ENCODE peak calls at places on chromosomes 1 and 21, in eight cellular contexts. N is non-pigmented ciliary epithelial cell; V is germinal center; M is NCI-H1105 treated with DMSO at 0.1 percent for 48 hours; U is activated CD4-positive, alpha-beta T cell treated with anti-CD3 and anti-CD28 coated beads for 24 hours; S is NCI-H345; X is NCI-H2171; A is stimulated activated CD8-positive, alpha-beta memory T cell treated with anti-CD3 and anti-CD28 coated beads, Interleukin-7, amount 100 ng/mL, for 1 hour. B is an unnamed sample.

GRCh38 chr21:45455321-45456013 is 50.5 kb downstream of the COL18A1 start:
- DNase-seq in U (no peak), M (peak; percentile 39), N (no peak), X (no peak), A (no peak), V (no peak), S (peak; percentile 25), B (no peak)

GRCh38 chr1:232166942-232167341 is 463.0 kb downstream of the SIPA1L2 start:
- DNase-seq in S (peak; percentile 8), U (no peak), A (no peak), X (no peak), V (no peak), N (no peak), M (no peak), B (no peak)

GRCh38 chr1:246836169-246836568 is 95.6 kb downstream of the AHCTF1 start:
- DNase-seq in X (peak; percentile 6), M (peak; percentile 3), N (no peak), V (no peak), S (no peak), A (no peak), U (no peak), B (no peak)

GRCh38 chr1:236140705-236141446 is 1.5 kb upstream of the GPR137B start:
- DNase-seq in U (no peak), V (no peak), S (no peak), X (no peak), A (no peak), N (no peak), M (peak; percentile 3), B (no peak)

GRCh38 chr1:8815582-8816285 is 1.7 kb downstream of the RERE start:
- DNase-seq in U (no peak), M (peak; percentile 48), X (no peak), N (no peak), S (no peak), A (no peak), V (no peak), B (peak; percentile 63)

GRCh38 chr21:35423694-35424093 is 374.6 kb upstream of the RUNX1 start:
- DNase-seq in V (no peak), U (no peak), A (no peak), S (no peak), X (no peak), M (no peak), N (no peak), B (no peak)

GRCh38 chr1:179744401-179745130 is 1.5 kb downstream of the FAM163A start:
- DNase-seq in U (no peak), A (no peak), M (no peak), X (no peak), V (no peak), N (no peak), S (no peak), B (no peak)

GRCh38 chr1:14626869-14627607 is 28.6 kb downstream of the KAZN start:
- DNase-seq in X (no peak), V (no peak), A (no peak), M (no peak), U (no peak), S (no peak), N (no peak), B (peak; percentile 92)

GRCh38 chr1:109613396-109614147 is 5.8 kb downstream of the GNAT2 start:
- DNase-seq in U (no peak), S (no peak), N (peak; percentile 34), X (no peak), A (no peak), V (no peak), M (no peak), B (no peak)

GRCh38 chr1:148263128-148263905 is 111.2 kb upstream of the NBPF11 start:
- DNase-seq in V (peak; percentile 66), A (peak; percentile 22), M (peak; percentile 77), S (peak; percentile 91), U (peak; percentile 53), N (peak; percentile 46), X (no peak), B (peak; percentile 90)

GRCh38 chr1:234920136-234920842 is 208.3 kb downstream of the TOMM20 start:
- DNase-seq in N (no peak), U (no peak), S (no peak), X (no peak), M (no peak), A (no peak), V (no peak), B (no peak)

GRCh38 chr1:243503155-243503554 is 247.3 kb downstream of the SDCCAG8 start:
- DNase-seq in S (no peak), M (no peak), A (no peak), U (no peak), V (no peak), N (no peak), X (no peak), B (no peak)

GRCh38 chr1:150142083-150142482 is 7.6 kb upstream of the PLEKHO1 start:
- DNase-seq in N (no peak), U (no peak), M (no peak), S (no peak), V (no peak), X (no peak), A (no peak), B (no peak)

GRCh38 chr1:58345215-58346075 is 201.1 kb downstream of the OMA1 start:
- DNase-seq in V (no peak), A (no peak), U (no peak), X (no peak), M (no peak), S (no peak), N (no peak), B (no peak)

GRCh38 chr1:112522621-112523020 is 13.9 kb downstream of the WNT2B start:
- DNase-seq in X (no peak), U (no peak), N (peak; percentile 94), M (no peak), A (no peak), V (no peak), S (no peak), B (no peak)

GRCh38 chr1:2882968-2883696 is 81.6 kb upstream of the TTC34 start:
- DNase-seq in A (no peak), M (no peak), X (no peak), N (no peak), U (no peak), S (no peak), V (no peak), B (no peak)

GRCh38 chr1:238789916-238790667 is 596.3 kb upstream of the CHRM3 start:
- DNase-seq in A (no peak), U (no peak), N (no peak), X (no peak), V (no peak), M (no peak), S (no peak), B (no peak)

GRCh38 chr1:50333595-50333974 is 89.7 kb downstream of the DMRTA2 start:
- DNase-seq in M (no peak), S (peak; percentile 18), X (no peak), A (no peak), V (peak; percentile 79), U (peak; percentile 53), N (no peak), B (peak; percentile 21)

GRCh38 chr1:179365342-179366092 is at the start of gene AXDND1:
- DNase-seq in N (no peak), U (peak; percentile 72), X (peak; percentile 68), S (peak; percentile 79), V (peak; percentile 83), M (peak; percentile 84), A (peak; percentile 68), B (peak; percentile 65)

GRCh38 chr21:42554251-42554937 is 40.7 kb downstream of the SLC37A1 start:
- DNase-seq in M (no peak), N (no peak), V (no peak), S (no peak), U (no peak), A (no peak), X (no peak), B (no peak)

GRCh38 chr1:22318279-22318983 is 133.2 kb upstream of the ZBTB40 start:
- DNase-seq in M (peak; percentile 88), X (peak; percentile 69), A (no peak), S (peak; percentile 69), N (no peak), U (no peak), V (no peak), B (peak; percentile 49)

GRCh38 chr1:17831619-17832018 is 76.5 kb downstream of the ACTL8 start:
- DNase-seq in X (no peak), V (no peak), M (no peak), U (no peak), A (no peak), S (no peak), N (peak; percentile 13), B (no peak)

GRCh38 chr1:212132040-212132439 is 96.5 kb downstream of the DTL start:
- DNase-seq in V (no peak), X (no peak), N (no peak), S (no peak), U (no peak), M (no peak), A (no peak), B (no peak)

GRCh38 chr21:15722591-15723324 is 7.0 kb upstream of the USP25 start:
- DNase-seq in U (no peak), M (no peak), A (no peak), N (no peak), S (no peak), X (no peak), V (no peak), B (peak; percentile 79)

GRCh38 chr1:11654571-11655262 is at the start of gene FBXO44:
- DNase-seq in A (no peak), V (peak; percentile 81), N (no peak), X (peak; percentile 44), S (peak; percentile 42), M (peak; percentile 15), U (peak; percentile 53), B (peak; percentile 82)

GRCh38 chr21:41466024-41466820 is 40.2 kb downstream of the MX1 start:
- DNase-seq in X (no peak), U (no peak), A (no peak), N (no peak), S (no peak), V (no peak), M (no peak), B (no peak)

GRCh38 chr1:8373547-8374270 is 55.8 kb downstream of the SLC45A1 start:
- DNase-seq in X (no peak), N (peak; percentile 43), A (no peak), S (peak; percentile 70), U (no peak), V (no peak), M (no peak), B (peak; percentile 82)

GRCh38 chr1:152902676-152903075 is 5.7 kb upstream of the IVL start:
- DNase-seq in M (no peak), A (no peak), S (no peak), X (no peak), N (no peak), U (no peak), V (no peak), B (no peak)

GRCh38 chr21:44524412-44525371 is 15.3 kb downstream of the KRTAP10-1 start:
- DNase-seq in S (no peak), A (no peak), X (no peak), N (no peak), M (no peak), U (no peak), V (no peak), B (no peak)

GRCh38 chr21:29332461-29333354 is 34.0 kb downstream of the BACH1 start:
- DNase-seq in M (no peak), A (no peak), V (no peak), N (no peak), U (no peak), X (no peak), S (no peak), B (no peak)

GRCh38 chr1:20480261-20481157 is 5.5 kb downstream of the CAMK2N1 start:
- DNase-seq in U (no peak), A (no peak), X (no peak), M (no peak), N (no peak), V (no peak), S (no peak), B (no peak)

GRCh38 chr21:40245021-40245420 is 377.8 kb downstream of the PCP4 start:
- DNase-seq in M (no peak), S (peak; percentile 12), V (no peak), A (no peak), U (no peak), X (no peak), N (no peak), B (no peak)

GRCh38 chr1:116804736-116805135 is 50.5 kb downstream of the CD2 start:
- DNase-seq in V (no peak), U (no peak), A (no peak), X (no peak), S (no peak), M (no peak), N (no peak), B (no peak)